ENCODE peak calls at places on chromosomes 4 and X, in four cellular contexts. B is aorta; U is RWPE2; V is activated CD8-positive, alpha-beta memory T cell treated with anti-CD3 and anti-CD28 coated beads for 1 hour. C is an unnamed sample.
A peak's percentile ranks its signal among the peaks of the same experiment; 100 is the strongest.

GRCh38 chr4:13378973-13379759 is 105.0 kb downstream of the RAB28 start:
- DNase-seq in B (no peak), U (no peak), V (no peak), C (no peak)

GRCh38 chr4:155532373-155532772 is 134.3 kb upstream of the GUCY1A1 start:
- DNase-seq in B (no peak), U (no peak), V (no peak), C (no peak)

GRCh38 chrX:132612990-132613564 is 124.2 kb upstream of the MBNL3 start:
- DNase-seq in V (peak; percentile 4), B (no peak), U (no peak), C (no peak)

GRCh38 chr4:158121203-158121586 is 51.6 kb downstream of the GASK1B start:
- DNase-seq in B (no peak), V (no peak), U (no peak), C (no peak)

GRCh38 chrX:25015486-25016360 is at the start of gene ARX:
- DNase-seq in B (peak; percentile 64), U (peak; percentile 69), V (no peak), C (no peak)

GRCh38 chrX:143664302-143664701 is 28.4 kb upstream of the SLITRK4 start:
- DNase-seq in V (no peak), U (no peak), B (no peak), C (no peak)

GRCh38 chrX:150544222-150544787 is 24.1 kb upstream of the MTM1 start:
- DNase-seq in U (no peak), V (no peak), B (no peak), C (no peak)

GRCh38 chrX:10972731-10973130 is 138.4 kb upstream of the HCCS start:
- DNase-seq in B (no peak), U (no peak), V (no peak), C (no peak)

GRCh38 chr4:154014401-154015105 is 225.7 kb upstream of the SFRP2 start:
- DNase-seq in U (no peak), V (no peak), B (no peak), C (no peak)

GRCh38 chr4:119659576-119659975 is 31.0 kb upstream of the PDE5A start:
- DNase-seq in U (no peak), V (no peak), B (no peak), C (no peak)

GRCh38 chr4:1802720-1803522 is 9.8 kb downstream of the FGFR3 start:
- DNase-seq in B (no peak), V (no peak), U (no peak), C (no peak)

GRCh38 chr4:101114936-101115372 is 232.4 kb downstream of the PPP3CA start:
- DNase-seq in V (no peak), U (no peak), B (no peak), C (no peak)

GRCh38 chr4:51874551-51874950 is 31.6 kb downstream of the DCUN1D4 start:
- DNase-seq in B (no peak), U (no peak), V (no peak), C (no peak)

GRCh38 chr4:53321151-53321987 is 44.5 kb downstream of the SCFD2 start:
- DNase-seq in V (no peak), U (no peak), B (no peak), C (no peak)

GRCh38 chr4:1763550-1764080 is 29.5 kb upstream of the FGFR3 start:
- DNase-seq in V (no peak), U (no peak), B (no peak), C (no peak)

GRCh38 chr4:156298230-156298629 is 344.6 kb upstream of the CTSO start:
- DNase-seq in B (no peak), U (no peak), V (no peak), C (no peak)